ENCODE peak calls at places on chromosomes 16 and 17, in seven cellular contexts. F, B, S, D, E, H and Y are unnamed samples.
A peak's percentile ranks its signal among the peaks of the same experiment; 100 is the strongest.

GRCh38 chr17:69300222-69300621 is 26.7 kb downstream of the ABCA5 start:
- DNase-seq in F (no peak), B (no peak), S (no peak), D (no peak), E (no peak), H (no peak), Y (peak; percentile 17)

GRCh38 chr17:70584255-70584654 is 414.9 kb downstream of the KCNJ2 start:
- DNase-seq in F (no peak), B (no peak), S (no peak), D (no peak), E (no peak), H (no peak), Y (no peak)

GRCh38 chr16:69703638-69704037 is 22.7 kb downstream of the NQO1 start:
- DNase-seq in F (peak; percentile 64), B (no peak), S (no peak), D (no peak), E (no peak), H (peak; percentile 22), Y (peak; percentile 44)

GRCh38 chr17:69540356-69540755 is 125.9 kb downstream of the MAP2K6 start:
- DNase-seq in F (no peak), B (no peak), S (no peak), D (no peak), E (no peak), H (no peak), Y (no peak)

GRCh38 chr17:74429604-74430384 is 2.1 kb upstream of the GPRC5C start:
- DNase-seq in F (no peak), B (peak; percentile 82), S (no peak), D (no peak), E (no peak), H (no peak), Y (peak; percentile 16)

GRCh38 chr16:84834403-84834772 is 14.6 kb downstream of the CRISPLD2 start:
- DNase-seq in F (no peak), B (no peak), S (no peak), D (no peak), E (no peak), H (peak; percentile 82), Y (peak; percentile 25)

GRCh38 chr16:56356276-56357241 is 68.8 kb downstream of the AMFR start:
- DNase-seq in F (peak; percentile 88), B (peak; percentile 89), S (peak; percentile 91), D (peak; percentile 50), E (peak; percentile 80), H (no peak), Y (peak; percentile 80)

GRCh38 chr16:28181557-28181914 is 30.2 kb downstream of the XPO6 start:
- DNase-seq in F (peak; percentile 97), B (no peak), S (peak; percentile 55), D (peak; percentile 90), E (no peak), H (peak; percentile 84), Y (peak; percentile 96)

GRCh38 chr17:77332034-77332971 is 191.5 kb downstream of the SEC14L1 start:
- DNase-seq in F (no peak), B (peak; percentile 28), S (no peak), D (no peak), E (no peak), H (no peak), Y (peak; percentile 53)

GRCh38 chr17:75474736-75475135 is 18.3 kb downstream of the TMEM94 start:
- DNase-seq in F (no peak), B (no peak), S (no peak), D (no peak), E (no peak), H (no peak), Y (no peak)

GRCh38 chr16:56971768-56972043 is 10.0 kb downstream of the CETP start:
- DNase-seq in F (no peak), B (no peak), S (no peak), D (no peak), E (no peak), H (no peak), Y (no peak)

GRCh38 chr17:8160224-8160577 is 2.5 kb downstream of the VAMP2 start:
- DNase-seq in F (no peak), B (no peak), S (no peak), D (no peak), E (no peak), H (no peak), Y (no peak)

GRCh38 chr16:54501797-54502196 is 215.2 kb upstream of the IRX3 start:
- DNase-seq in F (no peak), B (no peak), S (no peak), D (no peak), E (no peak), H (no peak), Y (no peak)

GRCh38 chr17:9051561-9051960 is 30.3 kb downstream of the NTN1 start:
- DNase-seq in F (no peak), B (no peak), S (no peak), D (no peak), E (no peak), H (no peak), Y (no peak)

GRCh38 chr17:4744999-4745969 is 5.6 kb upstream of the CXCL16 start:
- DNase-seq in F (no peak), B (no peak), S (no peak), D (no peak), E (no peak), H (no peak), Y (no peak)

GRCh38 chr17:12730421-12730820 is 58.9 kb upstream of the ARHGAP44 start:
- DNase-seq in F (no peak), B (no peak), S (no peak), D (no peak), E (no peak), H (no peak), Y (no peak)

GRCh38 chr17:12727881-12728280 is 61.4 kb upstream of the ARHGAP44 start:
- DNase-seq in F (peak; percentile 66), B (no peak), S (no peak), D (no peak), E (no peak), H (no peak), Y (peak; percentile 60)

GRCh38 chr17:12726131-12726530 is 60.4 kb downstream of the MYOCD start:
- DNase-seq in F (no peak), B (no peak), S (no peak), D (no peak), E (no peak), H (no peak), Y (no peak)

GRCh38 chr17:12729086-12729485 is 60.2 kb upstream of the ARHGAP44 start:
- DNase-seq in F (no peak), B (no peak), S (no peak), D (no peak), E (no peak), H (no peak), Y (peak; percentile 58)

GRCh38 chr17:12727076-12727750 is 61.5 kb downstream of the MYOCD start:
- DNase-seq in F (peak; percentile 95), B (no peak), S (no peak), D (no peak), E (no peak), H (peak; percentile 36), Y (peak; percentile 88)
- H3K4me3 ChIP-seq in F (no peak overlapping the region), B (no peak overlapping the region), S (no peak overlapping the region), D (no peak overlapping the region), E (no peak overlapping the region), H (no peak overlapping the region), Y (no peak overlapping the region)

DNA sequence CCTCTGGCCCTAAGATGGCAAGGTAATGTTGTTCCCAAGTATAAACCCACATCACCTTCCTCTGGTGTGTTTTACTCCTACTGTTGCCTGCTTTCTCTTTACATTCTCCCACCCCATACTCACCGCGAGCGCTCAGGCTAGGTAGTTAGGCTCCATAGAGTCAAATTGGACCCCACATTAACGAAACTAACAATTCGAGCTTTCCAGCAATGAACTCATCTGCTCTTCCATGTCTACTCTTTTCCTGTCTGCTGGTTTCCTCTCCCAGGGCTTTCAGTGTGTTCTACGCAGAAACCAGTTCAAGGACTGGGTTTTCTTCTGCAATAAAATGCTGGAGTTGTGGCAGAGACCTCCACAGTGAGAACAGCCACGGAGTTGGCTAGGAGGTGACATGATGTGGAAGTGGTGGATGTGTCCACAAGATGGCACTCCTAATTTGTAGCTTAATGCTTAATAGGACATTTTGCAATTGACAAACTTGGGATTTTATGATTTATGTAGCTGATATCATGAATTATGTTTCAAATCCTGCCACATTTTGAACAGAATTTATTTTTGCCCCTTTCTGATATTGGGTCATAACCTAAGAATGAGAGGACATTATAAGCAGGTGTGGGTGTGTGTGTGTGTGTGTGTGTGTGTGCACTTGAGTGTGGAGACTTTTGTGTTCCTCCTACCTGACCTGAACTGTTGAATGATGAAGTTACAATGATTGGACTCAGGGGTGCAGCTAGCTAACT is 2.2 kb upstream of the UQCRC2 start:
- DNase-seq in F (peak; percentile 37), B (no peak), S (peak; percentile 54), D (no peak), E (no peak), H (no peak), Y (peak; percentile 48)
- TF ChIP-seq CTCF in F (peak; percentile 38), B (peak; percentile 49), S (peak; percentile 63), D (peak; percentile 37), E (peak; percentile 61), H (peak; percentile 53), Y (peak; percentile 46)

GRCh38 chr17:39626171-39626670 is 531 bp upstream of the PPP1R1B start:
- DNase-seq in F (no peak), B (no peak), S (no peak), D (no peak), E (no peak), H (no peak), Y (no peak)

GRCh38 chr17:39628655-39629493 is 2.1 kb downstream of the PPP1R1B start:
- DNase-seq in F (no peak), B (peak; percentile 88), S (no peak), D (no peak), E (no peak), H (no peak), Y (no peak)

GRCh38 chr17:39626671-39627169 is at the start of gene PPP1R1B:
- DNase-seq in F (no peak), B (no peak), S (no peak), D (no peak), E (no peak), H (no peak), Y (no peak)

GRCh38 chr17:39627717-39628516 is 1.2 kb downstream of the PPP1R1B start:
- DNase-seq in F (no peak), B (no peak), S (no peak), D (no peak), E (no peak), H (no peak), Y (no peak)

GRCh38 chr17:39627170-39627716 is 491 bp downstream of the PPP1R1B start:
- DNase-seq in F (no peak), B (no peak), S (no peak), D (no peak), E (no peak), H (no peak), Y (no peak)
- H3K4me3 ChIP-seq in F (peak overlapping the region; percentile 13), B (peak overlapping the region; percentile 39), S (peak overlapping the region; percentile 25), D (no peak overlapping the region), E (peak overlapping the region; percentile 61), H (no peak overlapping the region), Y (no peak overlapping the region)

DNA sequence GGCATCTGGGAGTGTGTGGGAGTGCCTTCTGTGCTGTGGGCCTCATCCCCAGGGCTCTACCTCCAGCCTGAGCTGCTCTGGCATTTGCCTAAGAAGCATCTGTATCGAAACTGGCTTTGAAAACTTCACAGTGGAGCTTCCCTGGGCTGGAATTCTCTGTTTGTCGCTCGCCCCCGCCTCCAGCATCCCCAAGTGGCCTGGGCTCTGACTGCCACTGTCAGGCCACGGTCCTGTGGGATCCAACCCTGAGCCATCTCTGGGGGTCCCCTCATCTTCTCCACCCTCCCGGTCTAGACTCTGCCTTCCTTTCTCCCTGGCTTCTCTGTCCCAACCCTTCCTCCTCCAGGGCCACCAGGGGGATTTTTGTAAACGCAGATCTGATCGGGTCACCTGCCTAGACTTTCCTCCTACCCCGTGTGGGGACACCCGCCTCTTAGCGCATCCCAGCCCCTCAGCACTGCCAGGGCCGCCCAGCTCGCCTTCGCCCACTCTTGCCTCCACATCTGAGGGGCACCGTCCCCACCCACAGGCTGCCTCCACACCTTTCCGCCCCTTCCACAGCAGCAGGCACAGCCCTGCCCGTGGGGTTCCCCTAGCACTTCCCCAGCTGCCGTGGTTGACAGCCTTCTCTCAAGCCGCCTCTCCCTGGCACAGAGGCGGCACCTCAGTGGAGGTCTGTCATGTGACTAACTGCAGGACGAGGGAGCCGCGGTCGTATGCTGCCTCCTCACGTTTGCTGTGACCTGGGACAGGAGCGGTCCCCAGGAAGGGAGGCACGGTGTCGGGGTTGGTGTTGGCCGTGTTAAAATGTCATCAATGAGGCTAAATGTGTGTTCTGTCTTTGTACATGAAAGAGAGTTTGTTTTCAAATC is 12.0 kb downstream of the TBC1D24 start:
- DNase-seq in F (peak; percentile 23), B (peak; percentile 88), S (no peak), D (no peak), E (peak; percentile 56), H (no peak), Y (no peak)
- TF ChIP-seq CTCF in F (peak; percentile 34), B (peak; percentile 28), S (no peak), D (peak; percentile 17), E (peak; percentile 52), H (peak; percentile 10), Y (no peak)